ENCODE peak calls at places on chromosomes 7 and 10, in nine cellular contexts. T is progenitor cell of endocrine pancreas; Q is left lobe of liver; M is activated CD4-positive, alpha-beta T cell treated with anti-CD3 and anti-CD28 coated beads, Interleukin-2, amount 50 U/mL, for 1 hour; A is colonic mucosa; Z is midbrain; V is H7; I is stromal cell of bone marrow; U is endothelial cell of umbilical vein. X is an unnamed sample.

GRCh38 chr10:63719174-63719856 is 198.1 kb downstream of the REEP3 start:
- DNase-seq in U (no peak), Z (no peak), I (no peak), T (no peak), Q (peak; percentile 70), A (no peak), M (no peak), V (no peak), X (no peak)

GRCh38 chr7:82443801-82444219 is 233 bp upstream of the CACNA2D1 start:
- DNase-seq in T (no peak), M (no peak), A (peak; percentile 56), V (peak; percentile 86), Z (peak; percentile 77), Q (peak; percentile 46), I (peak; percentile 80), U (peak; percentile 88), X (peak; percentile 71)

GRCh38 chr7:146948708-146949107 is 832.1 kb downstream of the CNTNAP2 start:
- DNase-seq in T (no peak), Q (no peak), M (no peak), Z (no peak), U (no peak), A (no peak), V (no peak), I (no peak), X (no peak)

GRCh38 chr7:55069271-55069792 is 50.5 kb downstream of the EGFR start:
- DNase-seq in A (no peak), M (no peak), V (no peak), T (no peak), Q (peak; percentile 69), Z (no peak), I (no peak), U (no peak), X (no peak)

GRCh38 chr10:122246830-122247520 is 24.1 kb upstream of the BTBD16 start:
- DNase-seq in Q (no peak), A (no peak), V (no peak), M (no peak), Z (no peak), I (no peak), U (no peak), T (no peak), X (no peak)

GRCh38 chr10:110681023-110681681 is 37.0 kb downstream of the RBM20 start:
- DNase-seq in Z (peak; percentile 10), Q (no peak), U (peak; percentile 33), V (peak; percentile 86), T (peak; percentile 47), I (no peak), A (peak; percentile 23), M (peak; percentile 7), X (peak; percentile 62)

GRCh38 chr7:142357953-142358520 is 100.2 kb upstream of the PRSS58 start:
- DNase-seq in U (peak; percentile 62), A (peak; percentile 50), Q (no peak), T (no peak), Z (peak; percentile 75), M (no peak), V (peak; percentile 69), I (peak; percentile 68), X (no peak)

GRCh38 chr10:114045071-114045737 is 1.5 kb downstream of the ADRB1 start:
- DNase-seq in M (no peak), V (peak; percentile 82), T (peak; percentile 15), A (peak; percentile 40), I (no peak), U (peak; percentile 22), Z (no peak), Q (no peak), X (peak; percentile 32)

GRCh38 chr7:98713411-98713810 is 96.3 kb downstream of the NPTX2 start:
- DNase-seq in Q (no peak), T (no peak), U (no peak), A (no peak), M (no peak), V (no peak), Z (no peak), I (no peak), X (no peak)

GRCh38 chr10:6067457-6067856 is 5.3 kb upstream of the IL2RA start:
- DNase-seq in Q (no peak), T (no peak), U (no peak), A (no peak), Z (no peak), V (no peak), I (no peak), M (no peak), X (no peak)

GRCh38 chr7:131638641-131639430 is 82.4 kb upstream of the PODXL start:
- DNase-seq in U (no peak), Z (no peak), Q (no peak), I (no peak), A (no peak), T (no peak), V (peak; percentile 42), M (no peak), X (no peak)

GRCh38 chr7:81004098-81004497 is 85.2 kb upstream of the SEMA3C start:
- DNase-seq in M (no peak), Z (no peak), T (no peak), I (peak; percentile 87), V (no peak), Q (no peak), A (no peak), U (no peak), X (no peak)

GRCh38 chr7:94050046-94050445 is 45.9 kb upstream of the BET1 start:
- DNase-seq in I (no peak), U (no peak), T (no peak), Q (no peak), M (no peak), A (no peak), V (no peak), Z (peak; percentile 0), X (no peak)

GRCh38 chr10:62025134-62025794 is 123.8 kb downstream of the ARID5B start:
- DNase-seq in M (no peak), Q (no peak), I (no peak), V (no peak), T (no peak), U (peak; percentile 49), Z (no peak), A (no peak), X (no peak)

GRCh38 chr10:63213489-63213888 is 80.4 kb downstream of the NRBF2 start:
- DNase-seq in Q (no peak), U (no peak), V (no peak), I (no peak), A (no peak), M (no peak), T (no peak), Z (no peak), X (no peak)

GRCh38 chr7:7565018-7565680 is 1.5 kb upstream of the MIOS start:
- DNase-seq in Q (no peak), Z (no peak), A (no peak), T (no peak), I (no peak), M (no peak), V (no peak), U (no peak), X (no peak)

GRCh38 chr7:157299613-157300405 is 37.0 kb upstream of the DNAJB6 start:
- DNase-seq in T (no peak), V (peak; percentile 80), A (no peak), I (no peak), Z (no peak), M (peak; percentile 49), U (no peak), Q (no peak), X (no peak)

GRCh38 chr10:129899564-129899862 is 64.6 kb downstream of the EBF3 start:
- DNase-seq in V (no peak), U (no peak), Q (no peak), A (no peak), T (no peak), Z (no peak), M (no peak), I (no peak), X (no peak)

GRCh38 chr10:113177163-113177935 is 227.3 kb downstream of the TCF7L2 start:
- DNase-seq in A (no peak), Q (no peak), T (no peak), M (no peak), U (no peak), I (no peak), Z (peak; percentile 43), V (peak; percentile 41), X (no peak)

GRCh38 chr7:128104109-128104742 is 73.0 kb upstream of the LRRC4 start:
- DNase-seq in A (no peak), Q (no peak), T (no peak), V (peak; percentile 83), M (no peak), Z (no peak), U (no peak), I (no peak), X (no peak)

GRCh38 chr7:90777075-90777864 is 181.1 kb downstream of the CDK14 start:
- DNase-seq in Z (no peak), V (no peak), T (no peak), Q (no peak), I (no peak), A (no peak), U (no peak), M (no peak), X (no peak)

GRCh38 chr10:86773486-86773885 is 17.1 kb downstream of the BMPR1A start:
- DNase-seq in T (no peak), Z (no peak), I (no peak), U (no peak), M (no peak), Q (no peak), A (no peak), V (no peak), X (no peak)

GRCh38 chr7:47356261-47356660 is 225.7 kb downstream of the TNS3 start:
- DNase-seq in I (no peak), T (no peak), M (no peak), Q (no peak), V (peak; percentile 73), Z (no peak), A (no peak), U (no peak), X (no peak)

GRCh38 chr7:55155351-55156117 is 136.7 kb downstream of the EGFR start:
- DNase-seq in U (no peak), V (no peak), Z (no peak), I (no peak), M (no peak), Q (no peak), A (no peak), T (no peak), X (no peak)

GRCh38 chr10:96043895-96044580 is 655 bp downstream of the CCNJ start:
- DNase-seq in Z (peak; percentile 28), A (peak; percentile 62), V (no peak), I (peak; percentile 6), Q (peak; percentile 52), T (peak; percentile 39), M (peak; percentile 30), U (peak; percentile 50), X (peak; percentile 34)

GRCh38 chr7:98105942-98106544 is 619 bp upstream of the LMTK2 start:
- DNase-seq in I (no peak), Z (no peak), Q (no peak), T (no peak), A (peak; percentile 44), M (no peak), V (no peak), U (no peak), X (no peak)

GRCh38 chr7:100476903-100477870 is 1.8 kb downstream of the TSC22D4 start:
- DNase-seq in M (peak; percentile 45), T (no peak), U (peak; percentile 35), A (peak; percentile 64), Z (no peak), I (no peak), Q (no peak), V (peak; percentile 86), X (no peak)

GRCh38 chr10:70139997-70140250 is 6.6 kb downstream of the TYSND1 start:
- DNase-seq in M (no peak), I (no peak), U (no peak), A (no peak), Z (no peak), Q (no peak), T (no peak), V (peak; percentile 35), X (no peak)

GRCh38 chr7:82164813-82165212 is 278.8 kb downstream of the CACNA2D1 start:
- DNase-seq in V (no peak), M (no peak), U (peak; percentile 28), T (no peak), I (peak; percentile 72), Z (peak; percentile 66), Q (no peak), A (peak; percentile 20), X (no peak)

GRCh38 chr7:40330408-40330807 is 195.6 kb downstream of the SUGCT start:
- DNase-seq in T (no peak), U (no peak), I (no peak), Q (no peak), M (no peak), Z (no peak), A (no peak), V (no peak), X (no peak)

GRCh38 chr10:120012566-120012965 is 120.0 kb downstream of the SEC23IP start:
- DNase-seq in Z (no peak), I (no peak), V (no peak), U (no peak), A (no peak), Q (no peak), T (no peak), M (no peak), X (no peak)